ENCODE peak calls at places on chromosomes 6 and 20, in ten cellular contexts. B, F, A, G, H, I, C, D, E and N are unnamed samples. For H3K27me3 and H3K36me3, the result is how much of the 10 kb centered on the place peaks cover.

GRCh38 chr20:36472656-36473071 is 68.7 kb upstream of the MYL9 start:
- DNase-seq in B (peak), F (peak), A (no peak), G (peak), H (peak), I (no peak), C (no peak), D (no peak), E (no peak), N (no peak)

GRCh38 chr20:25218492-25218891 is 23.0 kb downstream of the ENTPD6 start:
- DNase-seq in B (no peak), F (no peak), A (no peak), G (no peak), H (no peak), I (no peak), C (no peak), D (no peak), E (no peak), N (no peak)

GRCh38 chr20:5364136-5364821 is 47.5 kb upstream of the PROKR2 start:
- DNase-seq in B (no peak), F (no peak), A (no peak), G (no peak), H (no peak), I (no peak), C (no peak), D (no peak), E (no peak), N (no peak)

GRCh38 chr6:14450133-14451040 is 332.8 kb downstream of the CD83 start:
- DNase-seq in B (no peak), F (no peak), A (no peak), G (peak), H (no peak), I (no peak), C (no peak), D (no peak), E (no peak), N (no peak)

GRCh38 chr20:43941476-43942212 is 27.0 kb downstream of the TOX2 start:
- DNase-seq in B (no peak), F (no peak), A (no peak), G (no peak), H (no peak), I (no peak), C (no peak), D (no peak), E (no peak), N (no peak)

GRCh38 chr20:48102076-48102787 is 317.0 kb upstream of the SULF2 start:
- DNase-seq in B (no peak), F (no peak), A (no peak), G (no peak), H (no peak), I (no peak), C (no peak), D (no peak), E (no peak), N (no peak)

GRCh38 chr20:32158943-32159660 is 48.4 kb downstream of the PLAGL2 start:
- DNase-seq in B (no peak), F (no peak), A (no peak), G (no peak), H (no peak), I (no peak), C (no peak), D (no peak), E (no peak), N (no peak)

GRCh38 chr6:169620171-169621125 is 81.4 kb downstream of the WDR27 start:
- DNase-seq in B (no peak), F (no peak), A (peak), G (no peak), H (no peak), I (no peak), C (peak), D (no peak), E (no peak), N (no peak)

GRCh38 chr6:163837681-163838431 is 423.3 kb downstream of the QKI start:
- DNase-seq in B (no peak), F (no peak), A (no peak), G (peak), H (peak), I (no peak), C (peak), D (no peak), E (no peak), N (no peak)

GRCh38 chr20:57698867-57699275 is 10.9 kb downstream of the PMEPA1 start:
- DNase-seq in B (no peak), F (no peak), A (peak), G (no peak), H (no peak), I (no peak), C (peak), D (no peak), E (no peak), N (no peak)

GRCh38 chr6:33692760-33693158 is 18.7 kb downstream of the UQCC2 start:
- DNase-seq in B (no peak), F (peak), A (peak), G (no peak), H (no peak), I (no peak), C (no peak), D (peak), E (no peak), N (no peak)

GRCh38 chr6:118588626-118589025 is 40.5 kb downstream of the PLN start:
- DNase-seq in B (no peak), F (no peak), A (no peak), G (no peak), H (no peak), I (no peak), C (no peak), D (no peak), E (no peak), N (no peak)

GRCh38 chr20:41927655-41928054 is 309.5 kb upstream of the CHD6 start:
- DNase-seq in B (no peak), F (no peak), A (no peak), G (no peak), H (no peak), I (no peak), C (no peak), D (no peak), E (no peak), N (no peak)

GRCh38 chr20:24694727-24695528 is 225.5 kb downstream of the SYNDIG1 start:
- DNase-seq in B (no peak), F (peak), A (no peak), G (no peak), H (no peak), I (no peak), C (no peak), D (no peak), E (no peak), N (peak)

GRCh38 chr6:45965787-45966186 is 49.9 kb downstream of the CLIC5 start:
- DNase-seq in B (no peak), F (no peak), A (peak), G (no peak), H (no peak), I (no peak), C (peak), D (no peak), E (no peak), N (no peak)

GRCh38 chr20:10466325-10466724 is 31.2 kb downstream of the SLX4IP start:
- DNase-seq in B (no peak), F (no peak), A (no peak), G (peak), H (no peak), I (no peak), C (peak), D (no peak), E (no peak), N (no peak)

GRCh38 chr6:41858703-41859102 is 36.5 kb downstream of the USP49 start:
- DNase-seq in B (no peak), F (no peak), A (no peak), G (no peak), H (no peak), I (no peak), C (no peak), D (no peak), E (no peak), N (no peak)

GRCh38 chr20:61779176-61779965 is 286.3 kb downstream of the TAF4 start:
- DNase-seq in B (no peak), F (no peak), A (no peak), G (no peak), H (no peak), I (no peak), C (no peak), D (no peak), E (no peak), N (no peak)
- H3K27me3 ChIP-seq in B (under half), F (under half), A (under half), G (under half), H (under half), I (under half), C (under half), D (under half), E (under half), N (under half)

GRCh38 chr6:43588194-43588593 is 12.2 kb downstream of the POLH start:
- DNase-seq in B (no peak), F (no peak), A (no peak), G (no peak), H (no peak), I (no peak), C (no peak), D (no peak), E (no peak), N (no peak)
- H3K36me3 ChIP-seq in B (under half), F (half or more), A (half or more), G (under half), H (under half), I (under half), C (under half), D (under half), E (under half), N (under half)

GRCh38 chr20:53657289-53657678 is 63.6 kb upstream of the ZNF217 start:
- DNase-seq in B (no peak), F (no peak), A (no peak), G (no peak), H (no peak), I (no peak), C (no peak), D (no peak), E (no peak), N (no peak)
- H3K4me3 ChIP-seq in B (no peak), F (no peak), A (no peak), G (no peak), H (no peak), I (no peak), C (no peak), D (no peak), E (no peak), N (no peak)

GRCh38 chr20:20872420-20872819 is 160.0 kb upstream of the RALGAPA2 start:
- DNase-seq in B (no peak), F (no peak), A (no peak), G (no peak), H (no peak), I (no peak), C (no peak), D (no peak), E (no peak), N (no peak)
- H3K27me3 ChIP-seq in B (under half), F (under half), A (under half), G (under half), H (under half), I (under half), C (under half), D (under half), E (under half), N (under half)

GRCh38 chr20:13125486-13125885 is 95.6 kb upstream of the ISM1 start:
- DNase-seq in B (no peak), F (no peak), A (no peak), G (no peak), H (no peak), I (no peak), C (no peak), D (no peak), E (no peak), N (no peak)

GRCh38 chr20:13117200-13117599 is 103.9 kb upstream of the ISM1 start:
- DNase-seq in B (no peak), F (no peak), A (no peak), G (no peak), H (no peak), I (no peak), C (no peak), D (no peak), E (no peak), N (no peak)

GRCh38 chr20:13118676-13119075 is 102.4 kb upstream of the ISM1 start:
- DNase-seq in B (no peak), F (no peak), A (no peak), G (no peak), H (no peak), I (no peak), C (no peak), D (no peak), E (no peak), N (no peak)

GRCh38 chr20:13119583-13119982 is 101.5 kb upstream of the ISM1 start:
- DNase-seq in B (peak), F (no peak), A (peak), G (peak), H (no peak), I (no peak), C (peak), D (peak), E (no peak), N (peak)

GRCh38 chr20:13121840-13122515 is 99.1 kb upstream of the ISM1 start:
- DNase-seq in B (no peak), F (no peak), A (no peak), G (no peak), H (no peak), I (no peak), C (no peak), D (no peak), E (no peak), N (no peak)
- H3K36me3 ChIP-seq in B (under half), F (under half), A (under half), G (under half), H (under half), I (under half), C (under half), D (under half), E (under half), N (under half)

GRCh38 chr20:51184289-51184688 is 161.4 kb upstream of the KCNG1 start:
- DNase-seq in B (no peak), F (no peak), A (no peak), G (peak), H (no peak), I (no peak), C (peak), D (no peak), E (no peak), N (no peak)

GRCh38 chr20:51185861-51186260 is 163.0 kb upstream of the KCNG1 start:
- DNase-seq in B (no peak), F (no peak), A (no peak), G (no peak), H (no peak), I (no peak), C (no peak), D (no peak), E (no peak), N (no peak)

GRCh38 chr20:51183443-51183842 is 160.5 kb upstream of the KCNG1 start:
- DNase-seq in B (no peak), F (no peak), A (no peak), G (no peak), H (no peak), I (no peak), C (no peak), D (no peak), E (no peak), N (no peak)

GRCh38 chr20:51187318-51187717 is 164.4 kb upstream of the KCNG1 start:
- DNase-seq in B (no peak), F (no peak), A (no peak), G (no peak), H (no peak), I (no peak), C (no peak), D (no peak), E (no peak), N (no peak)

DNA sequence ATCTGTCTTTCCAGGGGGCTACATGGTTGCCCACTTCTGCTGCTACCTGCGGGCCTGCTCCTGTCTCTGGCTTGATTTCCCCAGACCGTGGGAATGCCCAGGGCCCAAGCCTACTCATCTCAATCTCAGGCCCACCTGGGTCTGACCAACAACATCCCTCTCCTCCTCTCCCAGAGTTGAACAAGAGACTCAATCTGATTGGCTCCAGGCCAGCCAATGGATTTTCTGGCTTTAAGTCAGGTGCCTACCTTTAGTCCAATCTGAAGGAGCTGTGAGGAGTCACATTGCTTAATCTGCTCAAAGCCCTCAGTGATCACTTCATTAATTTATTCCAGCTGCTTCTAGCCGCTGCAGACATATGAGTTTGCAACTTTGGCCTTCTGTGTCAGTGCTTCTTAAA is 162.4 kb upstream of the KCNG1 start:
- DNase-seq in B (no peak), F (no peak), A (no peak), G (no peak), H (no peak), I (no peak), C (no peak), D (no peak), E (no peak), N (no peak)
- H3K4me3 ChIP-seq in B (no peak), F (no peak), A (no peak), G (no peak), H (no peak), I (no peak), C (no peak), D (no peak), E (no peak), N (no peak)

DNA sequence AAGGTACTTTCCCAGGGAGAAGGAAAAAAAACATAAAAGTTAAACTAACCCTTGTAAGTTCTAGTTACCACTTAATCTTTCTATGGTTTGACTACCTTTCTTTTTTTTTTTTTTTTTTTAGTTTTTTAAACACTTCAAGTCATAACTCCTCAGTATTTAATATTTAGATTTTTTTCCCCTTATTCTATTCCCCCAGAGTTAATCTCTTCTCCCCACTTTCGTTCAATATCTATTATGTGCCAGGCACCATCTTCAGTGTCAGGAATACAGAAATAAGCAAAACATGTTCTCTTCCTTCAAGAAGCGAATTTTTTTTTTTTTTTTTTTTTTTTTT is 62.0 kb upstream of the LOC128125822 start:
- DNase-seq in B (no peak), F (no peak), A (no peak), G (no peak), H (no peak), I (no peak), C (no peak), D (no peak), E (no peak), N (no peak)
- H3K27me3 ChIP-seq in B (under half), F (under half), A (under half), G (under half), H (under half), I (under half), C (under half), D (under half), E (under half), N (under half)